ENCODE peak calls at places on chromosomes 3 and 15, in five cellular contexts. H is pancreas, V is psoas muscle, I is DND-41, Z is heart left ventricle. S is an unnamed sample. For H3K4me1, the result is how much of the 10 kb centered on the place peaks cover.

GRCh38 chr3:67610458-67610857 is 44.0 kb downstream of the SUCLG2 start:
- DNase-seq in Z (no peak), H (no peak), I (no peak), V (no peak), S (no peak)

GRCh38 chr3:99637041-99637380 is 1.4 kb upstream of the COL8A1 start:
- DNase-seq in H (no peak), I (no peak), V (no peak), Z (no peak), S (no peak)

GRCh38 chr3:52325686-52326085 is 9.6 kb downstream of the DNAH1 start:
- DNase-seq in H (no peak), V (no peak), Z (no peak), I (no peak), S (no peak)

GRCh38 chr3:188673509-188674239 is 498.1 kb upstream of the TPRG1 start:
- DNase-seq in I (no peak), Z (no peak), V (no peak), H (no peak), S (no peak)

GRCh38 chr3:176514297-176514696 is 683.0 kb downstream of the TBL1XR1 start:
- DNase-seq in V (no peak), I (peak), Z (no peak), H (no peak), S (no peak)

GRCh38 chr3:55893045-55893664 is 406.0 kb upstream of the WNT5A start:
- DNase-seq in H (no peak), V (no peak), Z (no peak), I (no peak), S (no peak)

GRCh38 chr3:30894521-30895289 is at the start of gene GADL1:
- DNase-seq in V (peak), H (peak), I (peak), Z (peak), S (peak)

GRCh38 chr15:62624541-62625399 is 417.8 kb upstream of the TPM1 start:
- DNase-seq in Z (no peak), I (no peak), V (no peak), H (no peak), S (no peak)

GRCh38 chr3:31255007-31255603 is 277.6 kb upstream of the STT3B start:
- DNase-seq in Z (no peak), H (no peak), I (no peak), V (no peak), S (no peak)

GRCh38 chr3:14322001-14322400 is 80.4 kb upstream of the SLC6A6 start:
- DNase-seq in I (no peak), H (no peak), V (no peak), Z (no peak), S (no peak)

GRCh38 chr3:101935081-101935480 is 85.8 kb downstream of the NFKBIZ start:
- DNase-seq in I (no peak), H (no peak), V (no peak), Z (no peak), S (no peak)
- H3K4me1 ChIP-seq in I (under half), H (under half), V (under half), Z (under half), S (under half)

DNA sequence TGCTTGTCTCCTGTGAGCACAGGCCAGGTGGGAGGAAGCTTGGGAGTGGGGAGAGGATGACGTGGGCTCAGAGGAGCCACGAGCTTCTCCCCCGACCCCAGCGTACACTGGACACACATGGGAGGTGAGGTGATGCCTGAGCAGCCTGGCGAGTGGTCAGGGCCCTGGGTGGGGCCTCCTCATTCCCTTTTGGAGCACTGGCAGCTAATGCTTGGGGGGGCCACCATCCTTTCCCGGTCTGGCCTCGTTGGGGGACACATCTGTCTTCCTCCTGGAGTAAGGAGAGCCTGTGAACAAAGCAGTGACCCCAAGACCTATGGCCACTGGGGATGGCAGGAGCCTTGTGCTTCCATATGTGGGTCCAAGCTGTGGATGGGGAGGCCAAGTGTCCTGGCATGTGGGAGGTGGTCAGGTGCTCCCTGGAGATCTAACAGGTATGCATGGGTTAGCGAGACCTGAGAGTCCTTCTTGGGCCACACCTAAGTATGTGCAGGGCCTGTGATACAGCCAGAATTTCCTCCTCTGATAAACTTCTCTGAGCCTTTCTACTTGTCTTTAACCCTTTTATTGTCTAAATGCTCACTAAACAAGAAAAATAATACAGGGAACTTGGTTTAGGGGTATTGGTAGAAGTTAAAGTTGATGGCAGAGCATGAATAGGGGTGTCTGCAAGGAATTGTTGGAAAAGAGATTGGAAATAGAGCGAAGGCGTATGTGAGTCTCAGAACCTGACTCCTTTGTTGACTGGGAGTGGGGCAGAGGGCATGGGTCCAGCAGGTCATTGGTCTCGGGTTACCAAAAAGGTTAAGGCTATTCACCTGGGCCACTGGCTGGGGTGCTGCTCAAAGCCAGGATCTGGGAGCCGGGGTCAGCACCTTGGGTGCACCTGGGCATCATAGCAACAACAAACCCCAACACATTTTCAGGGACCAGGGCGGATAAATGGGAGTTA is 9.6 kb downstream of the KLF13 start:
- DNase-seq in V (no peak), I (no peak), H (peak), Z (no peak), S (no peak)
- H3K27ac ChIP-seq in V (peak), I (peak), H (peak), Z (peak), S (no peak)

GRCh38 chr3:149605902-149606301 is 51.9 kb downstream of the WWTR1 start:
- DNase-seq in V (no peak), Z (no peak), I (no peak), H (no peak), S (no peak)
- H3K4me1 ChIP-seq in V (under half), Z (half or more), I (under half), H (under half), S (under half)

DNA sequence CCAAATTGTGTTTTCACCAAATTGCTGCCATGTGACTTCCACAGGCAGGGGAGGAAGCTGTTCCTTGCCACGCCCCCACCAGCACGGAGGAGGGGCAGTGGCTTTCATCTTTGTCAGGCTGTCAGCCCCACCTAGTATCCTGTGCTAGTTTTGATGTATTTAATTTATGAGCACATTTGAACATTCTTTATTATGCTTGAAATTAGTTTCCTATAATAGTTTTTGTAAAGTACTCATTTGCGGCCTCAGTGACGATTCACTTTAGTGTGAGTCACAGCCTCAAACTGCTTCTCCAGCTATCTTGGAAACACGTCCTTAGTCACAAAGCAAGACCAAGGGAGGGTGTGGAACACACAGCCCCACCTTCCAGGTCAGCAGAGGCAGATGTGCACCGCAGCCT is 239.9 kb upstream of the ATP10A start:
- DNase-seq in I (no peak), Z (no peak), H (no peak), V (no peak), S (no peak)
- H3K27ac ChIP-seq in I (no peak), Z (no peak), H (no peak), V (no peak), S (no peak)

S was measured in aorta.